ENCODE peak calls at places on chromosome 6, in ten cellular contexts. X is activated effector memory CD4-positive, alpha-beta T cell treated with anti-CD3 and anti-CD28 coated beads, Interleukin-2, amount 50 U/mL, for 16 hours; Y is Ammon's horn; Z is T-helper 9 cell; D is GM23338; K is left cardiac atrium; N is epithelial cell of prostate; S is kidney glomerular epithelial cell; J is left kidney; L is caudate nucleus. A is an unnamed sample.

GRCh38 chr6:74277749-74278148 is 581.7 kb downstream of the CD109 start:
- DNase-seq in X (no peak), Y (no peak), Z (no peak), D (no peak), K (no peak), N (no peak), S (no peak), J (peak), L (no peak), A (peak)

GRCh38 chr6:151440930-151441329 is 11.0 kb downstream of the RMND1 start:
- DNase-seq in X (no peak), Y (peak), Z (no peak), D (no peak), K (no peak), N (no peak), S (peak), J (peak), L (no peak), A (no peak)

GRCh38 chr6:136784910-136785746 is 7.1 kb downstream of the MAP3K5 start:
- DNase-seq in X (peak), Y (peak), Z (peak), D (no peak), K (peak), N (no peak), S (no peak), J (no peak), L (no peak), A (no peak)

GRCh38 chr6:157269261-157269794 is 54.0 kb downstream of the TMEM242 start:
- DNase-seq in X (peak), Y (no peak), Z (no peak), D (no peak), K (peak), N (no peak), S (peak), J (peak), L (no peak), A (no peak)

GRCh38 chr6:116596815-116597214 is 19.5 kb upstream of the RSPH4A start:
- DNase-seq in X (no peak), Y (no peak), Z (no peak), D (peak), K (no peak), N (no peak), S (peak), J (peak), L (no peak), A (no peak)

GRCh38 chr6:132021552-132022375 is 70.6 kb upstream of the CCN2 start:
- DNase-seq in X (no peak), Y (no peak), Z (no peak), D (no peak), K (no peak), N (no peak), S (no peak), J (peak), L (no peak), A (peak)

GRCh38 chr6:166004491-166005275 is 163.0 kb downstream of the TBXT start:
- DNase-seq in X (no peak), Y (no peak), Z (no peak), D (no peak), K (no peak), N (no peak), S (no peak), J (peak), L (no peak), A (no peak)

GRCh38 chr6:146700078-146700686 is 101.4 kb downstream of the ADGB start:
- DNase-seq in X (no peak), Y (peak), Z (peak), D (peak), K (peak), N (peak), S (peak), J (peak), L (peak), A (peak)

GRCh38 chr6:84457276-84457675 is 229.8 kb upstream of the CEP162 start:
- DNase-seq in X (no peak), Y (no peak), Z (no peak), D (no peak), K (no peak), N (no peak), S (no peak), J (no peak), L (no peak), A (no peak)

GRCh38 chr6:108876929-108877775 is 28.9 kb downstream of the ARMC2 start:
- DNase-seq in X (no peak), Y (no peak), Z (no peak), D (no peak), K (peak), N (no peak), S (no peak), J (peak), L (no peak), A (no peak)

GRCh38 chr6:71332012-71332411 is 43.4 kb downstream of the OGFRL1 start:
- DNase-seq in X (no peak), Y (no peak), Z (no peak), D (no peak), K (no peak), N (no peak), S (no peak), J (no peak), L (no peak), A (peak)

GRCh38 chr6:118589186-118589585 is 41.1 kb downstream of the PLN start:
- DNase-seq in X (no peak), Y (no peak), Z (no peak), D (no peak), K (no peak), N (no peak), S (no peak), J (no peak), L (no peak), A (no peak)

GRCh38 chr6:73131706-73132105 is 93.6 kb downstream of the KHDC1L start:
- DNase-seq in X (no peak), Y (no peak), Z (no peak), D (no peak), K (no peak), N (no peak), S (no peak), J (peak), L (no peak), A (no peak)

GRCh38 chr6:118509009-118509617 is 39.0 kb upstream of the PLN start:
- DNase-seq in X (no peak), Y (peak), Z (no peak), D (peak), K (no peak), N (no peak), S (peak), J (peak), L (no peak), A (peak)

GRCh38 chr6:133242761-133243590 is 1.8 kb downstream of the EYA4 start:
- DNase-seq in X (no peak), Y (no peak), Z (no peak), D (peak), K (no peak), N (no peak), S (no peak), J (peak), L (no peak), A (no peak)

GRCh38 chr6:43865947-43866346 is 95.9 kb downstream of the VEGFA start:
- DNase-seq in X (no peak), Y (no peak), Z (no peak), D (no peak), K (no peak), N (no peak), S (no peak), J (peak), L (no peak), A (no peak)

GRCh38 chr6:109854541-109855308 is 123.4 kb upstream of the GPR6 start:
- DNase-seq in X (no peak), Y (no peak), Z (no peak), D (peak), K (no peak), N (no peak), S (no peak), J (no peak), L (no peak), A (no peak)